ENCODE peak calls at places on chromosomes 12 and 14, in six cellular contexts. J is trophoblast cell; V is stimulated activated CD8-positive, alpha-beta memory T cell treated with anti-CD3 and anti-CD28 coated beads, Interleukin-4, amount 100 ng/mL, for 48 hours; M is stimulated activated naive B cell treated with anti-CD40 and anti-IgM and Interleukin-4, amounts not matched to agents 10 μg/mL and 1 μg/mL and 100 μg/mL, for 72 hours; B is HEK293T; R is body of pancreas. Q is an unnamed sample.
A peak's percentile ranks its signal among the peaks of the same experiment; 100 is the strongest.

GRCh38 chr12:130879781-130880389 is 8.0 kb downstream of the RAN start:
- DNase-seq in M (no peak), R (no peak), J (no peak), B (no peak), V (no peak), Q (peak; percentile 23)

GRCh38 chr14:38716871-38717270 is 386.2 kb downstream of the SEC23A start:
- DNase-seq in B (no peak), R (peak; percentile 21), J (no peak), V (no peak), M (no peak), Q (no peak)

GRCh38 chr14:91873476-91874265 is 6.3 kb upstream of the TC2N start:
- DNase-seq in B (no peak), V (peak; percentile 60), J (no peak), M (peak; percentile 59), R (no peak), Q (peak; percentile 56)

GRCh38 chr12:82818276-82819035 is 131.8 kb downstream of the TMTC2 start:
- DNase-seq in R (no peak), B (no peak), J (no peak), M (no peak), V (no peak), Q (no peak)

GRCh38 chr12:55499810-55500252 is 7.7 kb downstream of the OR6C68 start:
- DNase-seq in B (no peak), M (no peak), J (no peak), V (no peak), R (no peak), Q (no peak)

GRCh38 chr12:121388421-121388981 is 11.4 kb upstream of the RNF34 start:
- DNase-seq in J (peak; percentile 4), B (no peak), R (no peak), M (no peak), V (no peak), Q (no peak)

GRCh38 chr12:7937867-7938506 is 2.0 kb upstream of the SLC2A3 start:
- DNase-seq in R (no peak), B (no peak), M (no peak), J (no peak), V (peak; percentile 64), Q (peak; percentile 44)

GRCh38 chr12:11875414-11875935 is 195.3 kb upstream of the BCL2L14 start:
- DNase-seq in V (no peak), M (no peak), B (no peak), J (no peak), R (no peak), Q (peak; percentile 17)

GRCh38 chr12:49646331-49646830 is 23.0 kb downstream of the PRPF40B start:
- DNase-seq in J (no peak), B (no peak), M (no peak), V (no peak), R (no peak), Q (no peak)

GRCh38 chr12:100794441-100795192 is at the start of gene ANO4:
- DNase-seq in J (no peak), R (no peak), B (peak; percentile 15), V (no peak), M (no peak), Q (no peak)

GRCh38 chr12:29537292-29537691 is 39.8 kb upstream of the OVCH1 start:
- DNase-seq in B (no peak), J (no peak), V (no peak), M (no peak), R (no peak), Q (no peak)

GRCh38 chr12:690466-690865 is 27.2 kb upstream of the NINJ2 start:
- DNase-seq in V (no peak), B (no peak), R (no peak), M (no peak), J (no peak), Q (no peak)

GRCh38 chr12:52037248-52037861 is 13.9 kb upstream of the NR4A1 start:
- DNase-seq in J (peak; percentile 75), M (no peak), V (peak; percentile 45), R (peak; percentile 60), B (peak; percentile 52), Q (peak; percentile 51)

GRCh38 chr12:14910090-14910915 is 24.6 kb upstream of the MGP start:
- DNase-seq in M (no peak), J (no peak), R (no peak), B (no peak), V (peak; percentile 65), Q (peak; percentile 38)

GRCh38 chr14:67571275-67571990 is 28.6 kb downstream of the PIGH start:
- DNase-seq in M (peak; percentile 44), B (peak; percentile 72), R (peak; percentile 69), V (peak; percentile 80), J (peak; percentile 17), Q (peak; percentile 77)

Q was measured in stimulated activated naive CD8-positive, alpha-beta T cell treated with anti-CD3 and anti-CD28 coated beads, Interleukin-15, Interleukin-2, amounts not matched to agents 100 U/mL and 50 U/mL, for 24 hours.